ENCODE peak calls at places on chromosomes 1 and 21, in six cellular contexts. R, X, W, C, N and B are unnamed samples. For H3K9me3, the result is how much of the 10 kb centered on the place peaks cover.

GRCh38 chr1:4797429-4797828 is 143.0 kb downstream of the AJAP1 start:
- DNase-seq in R (no peak), X (no peak), W (no peak), C (no peak), N (no peak), B (no peak)

GRCh38 chr1:93694833-93695232 is 13.2 kb upstream of the BCAR3 start:
- DNase-seq in R (no peak), X (no peak), W (no peak), C (no peak), N (peak), B (no peak)

GRCh38 chr1:174682419-174683008 is 234.8 kb downstream of the GPR52 start:
- DNase-seq in R (peak), X (no peak), W (no peak), C (no peak), N (no peak), B (no peak)

GRCh38 chr1:35210306-35211112 is 17.6 kb upstream of the SFPQ start:
- DNase-seq in R (no peak), X (no peak), W (no peak), C (no peak), N (no peak), B (no peak)

GRCh38 chr1:246784621-246785535 is 60.7 kb downstream of the SCCPDH start:
- DNase-seq in R (peak), X (no peak), W (no peak), C (no peak), N (no peak), B (no peak)

GRCh38 chr1:42943166-42943565 is 15.5 kb downstream of the SLC2A1 start:
- DNase-seq in R (no peak), X (peak), W (peak), C (peak), N (peak), B (no peak)

GRCh38 chr1:160997323-160998038 is 23.5 kb downstream of the F11R start:
- DNase-seq in R (peak), X (peak), W (peak), C (no peak), N (peak), B (peak)

GRCh38 chr1:2545754-2546514 is 10.2 kb upstream of the TNFRSF14 start:
- DNase-seq in R (peak), X (peak), W (peak), C (no peak), N (peak), B (peak)

GRCh38 chr1:236168716-236169429 is 26.5 kb downstream of the GPR137B start:
- DNase-seq in R (peak), X (no peak), W (peak), C (no peak), N (no peak), B (no peak)

GRCh38 chr21:38716942-38717341 is 88.8 kb upstream of the ETS2 start:
- DNase-seq in R (peak), X (no peak), W (no peak), C (no peak), N (peak), B (no peak)

GRCh38 chr1:2796890-2797740 is 4.4 kb downstream of the TTC34 start:
- DNase-seq in R (no peak), X (no peak), W (no peak), C (no peak), N (no peak), B (no peak)

GRCh38 chr1:84946631-84947030 is 50.3 kb downstream of the MCOLN2 start:
- DNase-seq in R (peak), X (no peak), W (no peak), C (no peak), N (peak), B (no peak)

GRCh38 chr1:236304682-236305081 is 22.9 kb upstream of the ERO1B start:
- DNase-seq in R (no peak), X (no peak), W (no peak), C (no peak), N (no peak), B (no peak)

GRCh38 chr1:91011726-91012125 is 10.1 kb downstream of the ZNF644 start:
- DNase-seq in R (peak), X (no peak), W (no peak), C (no peak), N (peak), B (no peak)

GRCh38 chr1:164857439-164857838 is 298.5 kb downstream of the PBX1 start:
- DNase-seq in R (no peak), X (no peak), W (no peak), C (no peak), N (no peak), B (no peak)

GRCh38 chr1:226799634-226800281 is 60.7 kb upstream of the ITPKB start:
- DNase-seq in R (no peak), X (no peak), W (no peak), C (no peak), N (no peak), B (no peak)

GRCh38 chr1:30748699-30749401 is 8.7 kb downstream of the LAPTM5 start:
- DNase-seq in R (no peak), X (no peak), W (no peak), C (no peak), N (no peak), B (no peak)

GRCh38 chr1:91883470-91883869 is 2.5 kb downstream of the TGFBR3 start:
- DNase-seq in R (peak), X (no peak), W (no peak), C (no peak), N (peak), B (no peak)

GRCh38 chr1:51643362-51643761 is 26.5 kb downstream of the OSBPL9 start:
- DNase-seq in R (no peak), X (no peak), W (no peak), C (no peak), N (no peak), B (no peak)

GRCh38 chr1:113887392-113887767 is at the start of gene BCL2L15:
- DNase-seq in R (no peak), X (no peak), W (no peak), C (no peak), N (no peak), B (no peak)

GRCh38 chr1:5947978-5948680 is 44.1 kb downstream of the NPHP4 start:
- DNase-seq in R (no peak), X (no peak), W (no peak), C (no peak), N (peak), B (no peak)

GRCh38 chr1:67916439-67916886 is 83.2 kb upstream of the GNG12 start:
- DNase-seq in R (no peak), X (no peak), W (no peak), C (no peak), N (no peak), B (no peak)

GRCh38 chr1:152359906-152360305 is at the start of gene FLG2:
- DNase-seq in R (no peak), X (no peak), W (no peak), C (no peak), N (no peak), B (no peak)
- H3K9me3 ChIP-seq in R (under half), X (under half), W (under half), C (under half), N (under half), B (under half)

GRCh38 chr1:228868731-228869024 is 133.4 kb downstream of the RHOU start:
- DNase-seq in R (no peak), X (no peak), W (no peak), C (no peak), N (no peak), B (no peak)
- H3K27ac ChIP-seq in R (no peak), X (no peak), W (no peak), C (no peak), N (no peak), B (no peak)

GRCh38 chr1:183834568-183834967 is 29.6 kb downstream of the RGL1 start:
- DNase-seq in R (no peak), X (no peak), W (no peak), C (no peak), N (no peak), B (no peak)
- H3K9me3 ChIP-seq in R (under half), X (under half), W (under half), C (under half), N (under half), B (under half)

DNA sequence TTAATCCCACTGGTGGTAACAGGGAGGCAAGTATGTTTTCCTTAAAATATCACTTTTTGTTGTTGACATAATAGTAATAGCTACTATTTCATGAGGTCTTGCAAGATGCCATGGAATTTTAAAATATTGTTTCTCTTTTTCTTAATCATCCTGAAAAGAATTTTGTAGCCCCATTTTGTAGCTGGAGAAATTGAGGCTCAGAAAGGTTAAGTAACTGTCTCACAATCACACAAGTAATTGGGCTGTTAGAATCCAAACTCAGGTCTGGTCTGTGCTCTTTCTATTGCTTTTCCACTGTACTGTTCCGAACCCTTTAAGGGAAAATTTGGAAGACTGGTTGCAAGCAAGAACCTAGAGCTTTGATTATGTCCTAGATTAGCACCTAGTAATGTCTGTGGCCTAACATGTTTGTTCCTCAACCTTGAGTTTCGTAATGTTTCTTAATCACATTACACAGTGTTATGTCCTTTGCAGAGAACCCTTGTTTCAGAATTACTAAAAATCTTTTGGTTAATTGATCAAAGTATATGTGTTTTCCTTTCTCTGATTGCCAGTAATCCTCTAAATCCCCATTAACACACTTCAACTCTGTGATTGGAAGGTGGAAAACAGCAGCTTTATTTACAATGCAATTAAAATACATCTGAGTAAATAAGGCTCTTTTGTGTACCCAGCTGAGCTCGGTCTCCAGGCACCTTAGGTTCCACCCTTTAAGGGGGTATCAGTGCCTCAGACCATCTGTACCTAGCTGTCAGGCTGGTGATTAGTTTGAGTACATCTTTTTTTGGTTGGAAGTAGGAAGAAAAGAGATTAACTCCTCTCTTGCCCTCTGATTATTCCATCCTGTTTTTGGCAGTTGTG is 10.4 kb downstream of the LRRC42 start:
- DNase-seq in R (no peak), X (no peak), W (no peak), C (no peak), N (no peak), B (no peak)
- H3K27ac ChIP-seq in R (peak), X (no peak), W (no peak), C (peak), N (peak), B (no peak)

GRCh38 chr1:152783095-152783494 is 3.0 kb upstream of the LCE1E start:
- DNase-seq in R (no peak), X (no peak), W (no peak), C (no peak), N (peak), B (no peak)
- H3K9me3 ChIP-seq in R (under half), X (under half), W (under half), C (under half), N (under half), B (under half)

GRCh38 chr1:24084050-24084449 is 27.9 kb downstream of the MYOM3 start:
- DNase-seq in R (no peak), X (no peak), W (no peak), C (no peak), N (no peak), B (no peak)

GRCh38 chr1:24077278-24077978 is 34.5 kb downstream of the MYOM3 start:
- DNase-seq in R (no peak), X (no peak), W (no peak), C (no peak), N (no peak), B (no peak)

GRCh38 chr1:24082372-24082771 is 29.6 kb downstream of the MYOM3 start:
- DNase-seq in R (no peak), X (no peak), W (no peak), C (no peak), N (no peak), B (no peak)

GRCh38 chr1:24080131-24080530 is 31.8 kb downstream of the MYOM3 start:
- DNase-seq in R (no peak), X (peak), W (no peak), C (no peak), N (no peak), B (no peak)

DNA sequence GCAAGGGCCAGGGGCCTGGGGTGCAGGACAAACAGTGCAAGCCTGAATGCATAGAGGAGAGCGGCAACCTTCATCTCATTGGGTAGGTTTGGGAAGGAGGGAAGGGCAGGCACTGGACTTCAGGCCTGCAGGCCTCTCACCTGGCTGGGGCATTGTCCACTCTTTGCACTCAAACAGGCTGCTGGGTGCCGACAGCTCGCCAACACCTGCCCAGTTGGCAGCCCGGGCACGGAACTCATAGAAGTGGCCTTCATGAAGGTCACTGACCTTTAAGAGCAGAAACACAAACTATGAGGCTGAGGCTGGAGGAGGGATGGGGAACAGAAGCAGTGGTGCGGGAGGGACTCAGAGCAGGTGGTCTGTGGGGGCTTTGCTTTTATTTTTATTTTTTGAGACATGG is 30.7 kb downstream of the MYOM3 start:
- DNase-seq in R (no peak), X (peak), W (no peak), C (no peak), N (no peak), B (no peak)
- H3K27ac ChIP-seq in R (no peak), X (no peak), W (no peak), C (no peak), N (no peak), B (no peak)